ENCODE peak calls at places on chromosomes 13 and 19, in four cellular contexts. O is cardiac muscle cell, Q is upper lobe of right lung, P is HCT116. D is an unnamed sample.

GRCh38 chr13:101565327-101565726 is 112.9 kb downstream of the ITGBL1 start:
- DNase-seq in O (no peak), Q (no peak), P (no peak), D (no peak)

GRCh38 chr13:101520672-101521071 is 68.2 kb downstream of the ITGBL1 start:
- DNase-seq in O (no peak), Q (no peak), P (no peak), D (no peak)

GRCh38 chr13:51619614-51620013 is 35.4 kb downstream of the WDFY2 start:
- DNase-seq in O (no peak), Q (no peak), P (no peak), D (no peak)

GRCh38 chr13:97429681-97430081 is 4.3 kb upstream of the RAP2A start:
- DNase-seq in O (no peak), Q (no peak), P (no peak), D (no peak)

GRCh38 chr19:23957660-23958281 is 43.1 kb downstream of the ZNF726 start:
- DNase-seq in O (no peak), Q (no peak), P (peak), D (no peak)

GRCh38 chr13:42229287-42229686 is 42.7 kb upstream of the AKAP11 start:
- DNase-seq in O (no peak), Q (no peak), P (no peak), D (no peak)

GRCh38 chr19:58581227-58582141 is 8.3 kb upstream of the MZF1 start:
- DNase-seq in O (peak), Q (peak), P (peak), D (peak)

GRCh38 chr19:38684078-38684861 is 36.8 kb downstream of the ACTN4 start:
- DNase-seq in O (no peak), Q (peak), P (peak), D (peak)

GRCh38 chr13:79398915-79399314 is 7.1 kb downstream of the RBM26 start:
- DNase-seq in O (no peak), Q (no peak), P (no peak), D (no peak)

GRCh38 chr19:35549174-35549788 is 3.9 kb downstream of the TMEM147 start:
- DNase-seq in O (peak), Q (no peak), P (peak), D (peak)

GRCh38 chr19:13920940-13921744 is 15.1 kb downstream of the CC2D1A start:
- DNase-seq in O (no peak), Q (no peak), P (peak), D (peak)

GRCh38 chr13:89660752-89661151 is 1686.7 kb upstream of the MIR17HG start:
- DNase-seq in O (no peak), Q (no peak), P (no peak), D (no peak)

GRCh38 chr13:67238277-67238859 is 8.2 kb upstream of the PCDH9 start:
- DNase-seq in O (peak), Q (no peak), P (peak), D (no peak)

GRCh38 chr13:77372275-77372674 is 45.4 kb upstream of the MYCBP2 start:
- DNase-seq in O (no peak), Q (no peak), P (no peak), D (no peak)

GRCh38 chr13:99527346-99527745 is 26.1 kb downstream of the TM9SF2 start:
- DNase-seq in O (no peak), Q (no peak), P (no peak), D (no peak)

GRCh38 chr13:77033717-77034302 is 6.9 kb upstream of the FBXL3 start:
- DNase-seq in O (no peak), Q (no peak), P (no peak), D (no peak)

GRCh38 chr19:14809272-14810057 is 25.5 kb downstream of the OR7A5 start:
- DNase-seq in O (no peak), Q (no peak), P (no peak), D (no peak)

GRCh38 chr13:86591862-86592261 is 792.6 kb upstream of the SLITRK6 start:
- DNase-seq in O (no peak), Q (no peak), P (no peak), D (no peak)

GRCh38 chr19:58203814-58204475 is 21.1 kb downstream of the ZNF274 start:
- DNase-seq in O (peak), Q (no peak), P (no peak), D (no peak)

GRCh38 chr19:29770653-29771052 is 41.1 kb upstream of the CCNE1 start:
- DNase-seq in O (no peak), Q (no peak), P (no peak), D (no peak)

GRCh38 chr19:5445667-5446066 is 9.6 kb upstream of the ZNRF4 start:
- DNase-seq in O (no peak), Q (no peak), P (no peak), D (peak)

GRCh38 chr13:87259479-87260083 is 411.6 kb upstream of the SLITRK5 start:
- DNase-seq in O (peak), Q (no peak), P (peak), D (peak)

GRCh38 chr13:24183741-24184182 is 23.2 kb downstream of the SPATA13 start:
- DNase-seq in O (no peak), Q (no peak), P (no peak), D (no peak)

GRCh38 chr13:30943881-30944280 is 11.4 kb downstream of the TEX26 start:
- DNase-seq in O (no peak), Q (no peak), P (no peak), D (no peak)

GRCh38 chr19:4976412-4977298 is 7.7 kb downstream of the KDM4B start:
- DNase-seq in O (no peak), Q (peak), P (no peak), D (peak)

GRCh38 chr19:7663711-7664110 is 5.1 kb upstream of the RETN start:
- DNase-seq in O (no peak), Q (no peak), P (no peak), D (no peak)

GRCh38 chr19:7658219-7658686 is 10.6 kb upstream of the RETN start:
- DNase-seq in O (no peak), Q (no peak), P (no peak), D (no peak)

GRCh38 chr19:7657047-7657779 is 11.6 kb upstream of the RETN start:
- DNase-seq in O (no peak), Q (peak), P (no peak), D (no peak)

GRCh38 chr19:7665076-7665475 is 3.8 kb upstream of the RETN start:
- DNase-seq in O (no peak), Q (no peak), P (no peak), D (no peak)

DNA sequence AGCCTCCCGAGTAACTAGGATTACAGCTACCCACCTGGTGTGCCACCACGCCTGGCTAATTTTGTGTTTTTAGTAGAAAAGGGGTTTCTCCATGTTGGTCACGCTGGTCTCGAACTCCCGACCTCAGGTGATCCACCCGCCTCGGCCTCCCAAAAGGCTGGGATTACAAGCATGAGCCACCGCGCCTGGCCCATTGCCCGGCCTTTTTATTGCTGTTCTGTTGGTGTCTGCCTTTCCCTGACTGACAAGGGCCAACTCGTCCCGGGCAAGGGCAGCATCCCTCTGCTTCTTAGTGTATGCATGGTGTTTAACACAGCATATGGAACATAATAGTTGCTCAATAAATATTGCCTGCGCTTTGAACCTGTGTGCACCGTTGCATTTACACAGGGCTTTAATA is 6.2 kb upstream of the RETN start:
- DNase-seq in O (no peak), Q (no peak), P (no peak), D (no peak)
- H3K4me3 ChIP-seq in O (no peak), Q (no peak), P (no peak), D (no peak)

GRCh38 chr19:18611327-18612050 is 1.2 kb upstream of the TMEM59L start:
- DNase-seq in O (no peak), Q (no peak), P (no peak), D (no peak)
- H3K4me3 ChIP-seq in O (peak), Q (no peak), P (no peak), D (peak)

GRCh38 chr19:801861-802496 is 4.7 kb downstream of the PTBP1 start:
- DNase-seq in O (peak), Q (peak), P (no peak), D (no peak)
- H3K4me3 ChIP-seq in O (no peak), Q (peak), P (no peak), D (peak)

GRCh38 chr19:44282846-44283245 is 22.0 kb downstream of the ZNF235 start:
- DNase-seq in O (no peak), Q (no peak), P (no peak), D (no peak)
- H3K4me3 ChIP-seq in O (no peak), Q (no peak), P (no peak), D (no peak)

GRCh38 chr13:114066956-114067355 is 65.5 kb downstream of the RASA3 start:
- DNase-seq in O (no peak), Q (peak), P (no peak), D (no peak)
- H3K4me3 ChIP-seq in O (no peak), Q (no peak), P (no peak), D (no peak)

GRCh38 chr13:32840840-32841713 is 175.1 kb upstream of the KL start:
- DNase-seq in O (no peak), Q (no peak), P (no peak), D (no peak)
- H3K4me3 ChIP-seq in O (no peak), Q (no peak), P (no peak), D (no peak)

GRCh38 chr19:2462635-2463421 is 6.1 kb upstream of the LMNB2 start:
- DNase-seq in O (peak), Q (peak), P (peak), D (no peak)
- H3K4me3 ChIP-seq in O (peak), Q (peak), P (peak), D (peak)

GRCh38 chr19:1471514-1472107 is 7.4 kb downstream of the C19orf25 start:
- DNase-seq in O (no peak), Q (no peak), P (no peak), D (no peak)
- H3K4me3 ChIP-seq in O (no peak), Q (no peak), P (peak), D (no peak)

DNA sequence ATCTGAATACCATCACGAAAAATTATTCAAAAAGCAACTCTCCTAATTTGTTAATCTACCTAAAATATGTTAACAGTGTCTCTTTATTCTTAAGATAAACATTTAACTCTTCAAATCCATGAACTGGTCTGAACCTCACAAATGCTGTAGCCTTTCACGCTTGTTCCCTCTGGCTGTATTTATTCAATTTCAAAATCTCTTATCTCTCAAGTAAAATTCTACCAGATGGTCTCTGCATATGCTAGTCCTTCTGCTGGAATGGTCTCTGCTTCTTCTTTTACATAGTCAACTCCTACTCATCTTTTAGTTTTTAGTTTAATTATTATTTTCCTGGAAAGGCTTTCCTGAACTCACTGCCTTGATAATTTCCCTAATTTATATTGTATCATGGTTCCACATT is 232.9 kb upstream of the PCDH20 start:
- DNase-seq in O (no peak), Q (no peak), P (no peak), D (no peak)
- H3K4me3 ChIP-seq in O (no peak), Q (no peak), P (no peak), D (no peak)